ENCODE peak calls at places on chromosomes 11 and 22, in eight cellular contexts. P is CD8-positive, alpha-beta memory T cell; W is Caki2; Y is lung microvascular endothelial cell; Q is MV-4-11; F is naive B cell; I is posterior cingulate gyrus; B is C1 segment of cervical spinal cord. E is an unnamed sample.

GRCh38 chr11:112223754-112224532 is 2.3 kb upstream of the PTS start:
- DNase-seq in Y (no peak), P (no peak), B (no peak), I (no peak), F (no peak), Q (no peak), W (no peak), E (no peak)

GRCh38 chr11:3020011-3020410 is 27.9 kb upstream of the NAP1L4 start:
- DNase-seq in B (no peak), F (no peak), I (no peak), P (no peak), Y (no peak), Q (no peak), W (no peak), E (no peak)

GRCh38 chr22:26612652-26613051 is 5.2 kb downstream of the CRYBB1 start:
- DNase-seq in F (no peak), P (no peak), W (no peak), B (no peak), Y (no peak), I (no peak), Q (no peak), E (no peak)

GRCh38 chr11:116821050-116821918 is 1.8 kb downstream of the APOA4 start:
- DNase-seq in Q (no peak), B (no peak), Y (no peak), I (no peak), W (no peak), F (no peak), P (no peak), E (no peak)

GRCh38 chr11:107747622-107748021 is 35.8 kb upstream of the SLN start:
- DNase-seq in B (no peak), W (no peak), I (no peak), Y (no peak), Q (no peak), P (no peak), F (no peak), E (no peak)

GRCh38 chr11:128928400-128928799 is 14.3 kb downstream of the TP53AIP1 start:
- DNase-seq in P (no peak), Y (no peak), W (no peak), B (no peak), F (peak), I (no peak), Q (peak), E (no peak)

GRCh38 chr11:128291835-128292234 is 295.5 kb downstream of the ETS1 start:
- DNase-seq in B (no peak), F (peak), Y (no peak), I (no peak), P (no peak), W (no peak), Q (no peak), E (no peak)

GRCh38 chr22:19880786-19881569 is 26.3 kb upstream of the GNB1L start:
- DNase-seq in W (peak), P (no peak), B (no peak), F (no peak), I (peak), Y (peak), Q (no peak), E (no peak)

GRCh38 chr11:105265859-105266258 is 126.3 kb upstream of the CARD18 start:
- DNase-seq in Y (peak), F (no peak), B (no peak), Q (no peak), I (no peak), P (no peak), W (no peak), E (no peak)

GRCh38 chr11:113614097-113614496 is 92.0 kb downstream of the TMPRSS5 start:
- DNase-seq in F (no peak), B (no peak), P (no peak), W (no peak), Q (peak), Y (no peak), I (no peak), E (no peak)

GRCh38 chr11:100734743-100735527 is 47.8 kb downstream of the ARHGAP42 start:
- DNase-seq in W (no peak), Y (no peak), F (no peak), I (no peak), P (no peak), B (no peak), Q (no peak), E (no peak)

GRCh38 chr11:77181226-77181625 is 53.2 kb downstream of the MYO7A start:
- DNase-seq in I (no peak), W (no peak), B (no peak), Y (no peak), F (no peak), P (no peak), Q (no peak), E (no peak)

GRCh38 chr11:70575396-70576060 is 177.2 kb downstream of the CTTN start:
- DNase-seq in F (no peak), Q (no peak), B (no peak), W (no peak), I (no peak), P (no peak), Y (no peak), E (no peak)

GRCh38 chr22:45120931-45121330 is 42.8 kb upstream of the NUP50 start:
- DNase-seq in I (no peak), P (no peak), Q (no peak), B (no peak), F (no peak), W (no peak), Y (peak), E (no peak)

GRCh38 chr11:70815485-70815832 is 417.1 kb downstream of the CTTN start:
- DNase-seq in F (no peak), B (no peak), Q (no peak), P (no peak), W (no peak), Y (no peak), I (no peak), E (no peak)

GRCh38 chr11:85526564-85526963 is 100.6 kb downstream of the DLG2 start:
- DNase-seq in P (no peak), B (no peak), F (no peak), Q (no peak), Y (no peak), I (no peak), W (no peak), E (no peak)

GRCh38 chr11:35393093-35393492 is 26.3 kb downstream of the SLC1A2 start:
- DNase-seq in I (no peak), F (no peak), B (no peak), W (no peak), Q (no peak), Y (no peak), P (no peak), E (no peak)

GRCh38 chr22:26656896-26657851 is at the start of gene MIAT:
- DNase-seq in I (peak), W (no peak), P (peak), Q (no peak), Y (no peak), B (no peak), F (peak), E (peak)

GRCh38 chr11:81342956-81343355 is 1390.7 kb downstream of the FAM181B start:
- DNase-seq in P (no peak), W (no peak), B (no peak), F (no peak), I (no peak), Y (no peak), Q (no peak), E (no peak)

GRCh38 chr22:28936200-28936599 is 52.8 kb downstream of the ZNRF3 start:
- DNase-seq in P (no peak), F (no peak), B (no peak), I (no peak), Q (no peak), W (no peak), Y (no peak), E (no peak)

GRCh38 chr11:72780291-72781062 is 13.4 kb downstream of the STARD10 start:
- DNase-seq in F (no peak), P (no peak), I (no peak), B (no peak), Q (no peak), Y (no peak), W (no peak), E (no peak)

GRCh38 chr11:70915158-70915795 is 337.1 kb downstream of the SHANK2 start:
- DNase-seq in I (peak), Y (no peak), F (no peak), B (no peak), W (no peak), P (no peak), Q (no peak), E (no peak)

GRCh38 chr11:67054851-67055523 is 1.7 kb upstream of the RHOD start:
- DNase-seq in I (no peak), P (no peak), Q (no peak), B (no peak), W (peak), Y (peak), F (no peak), E (no peak)

GRCh38 chr11:35427158-35427557 is 7.8 kb upstream of the SLC1A2 start:
- DNase-seq in Y (no peak), F (no peak), B (no peak), I (peak), Q (no peak), W (no peak), P (no peak), E (no peak)

GRCh38 chr11:115920087-115920461 is 415.9 kb upstream of the CADM1 start:
- DNase-seq in F (no peak), Y (no peak), P (no peak), B (no peak), W (peak), I (no peak), Q (no peak), E (no peak)

GRCh38 chr11:45756384-45757010 is 48.5 kb upstream of the SLC35C1 start:
- DNase-seq in Y (no peak), B (no peak), W (no peak), P (no peak), Q (no peak), F (no peak), I (no peak), E (no peak)

GRCh38 chr11:130831506-130832385 is 84.5 kb downstream of the SNX19 start:
- DNase-seq in Q (no peak), I (peak), B (no peak), P (no peak), Y (no peak), W (no peak), F (no peak), E (no peak)

GRCh38 chr22:27554841-27555456 is 246.6 kb downstream of the MN1 start:
- DNase-seq in Y (no peak), F (no peak), P (no peak), Q (no peak), B (no peak), W (no peak), I (no peak), E (no peak)

GRCh38 chr11:10379022-10379421 is 74.1 kb downstream of the ADM start:
- DNase-seq in F (no peak), Y (peak), B (no peak), P (no peak), Q (peak), I (no peak), W (no peak), E (no peak)

GRCh38 chr11:34644669-34645406 is 23.9 kb downstream of the EHF start:
- DNase-seq in B (no peak), P (no peak), W (peak), Q (no peak), Y (no peak), I (no peak), F (no peak), E (no peak)

GRCh38 chr11:10076458-10077141 is 217.4 kb downstream of the SBF2 start:
- DNase-seq in Y (peak), B (no peak), Q (no peak), F (peak), P (no peak), I (no peak), W (peak), E (no peak)

GRCh38 chr11:73784080-73784634 is 3.5 kb upstream of the MRPL48 start:
- DNase-seq in P (no peak), W (no peak), B (no peak), F (no peak), Y (no peak), Q (no peak), I (no peak), E (no peak)

GRCh38 chr11:66363187-66363601 is 8.4 kb downstream of the SLC29A2 start:
- DNase-seq in Q (no peak), F (no peak), I (no peak), P (no peak), B (no peak), Y (no peak), W (no peak), E (no peak)

GRCh38 chr22:43231724-43232034 is 44.7 kb upstream of the TTLL12 start:
- DNase-seq in W (no peak), Q (no peak), F (no peak), I (no peak), P (no peak), B (no peak), Y (no peak), E (no peak)

GRCh38 chr11:82701847-82702520 is 31.7 kb downstream of the FAM181B start:
- DNase-seq in F (no peak), Q (no peak), I (peak), Y (peak), B (no peak), P (no peak), W (peak), E (peak)